ENCODE peak calls at places on chromosome 12, in nine cellular contexts. V is kidney, G is upper lobe of right lung, B is ovary, T is lower lobe of right lung, I is cardiac muscle cell, D is endothelial cell of umbilical vein, N is tibial artery, Q is pancreas. E is an unnamed sample.

GRCh38 chr12:89552376-89552775 is 26.5 kb upstream of the POC1B start:
- DNase-seq in N (no peak), V (no peak), T (no peak), D (peak; percentile 21), Q (no peak), B (no peak), I (no peak), G (no peak), E (no peak)

GRCh38 chr12:47981496-47982260 is 18.3 kb downstream of the TMEM106C start:
- DNase-seq in I (no peak), Q (no peak), N (no peak), G (no peak), T (no peak), V (no peak), B (no peak), D (no peak), E (no peak)

GRCh38 chr12:65826513-65827171 is 2.4 kb downstream of the HMGA2 start:
- DNase-seq in Q (no peak), D (peak; percentile 74), T (no peak), N (no peak), I (peak; percentile 9), V (no peak), B (no peak), G (no peak), E (no peak)

GRCh38 chr12:56634242-56634836 is 4.2 kb upstream of the BAZ2A start:
- DNase-seq in Q (peak; percentile 75), G (peak; percentile 86), D (peak; percentile 23), N (peak; percentile 36), T (peak; percentile 75), B (peak; percentile 51), V (peak; percentile 89), I (peak; percentile 82), E (no peak)

GRCh38 chr12:46455648-46456352 is 83.2 kb upstream of the SLC38A2 start:
- DNase-seq in G (no peak), N (no peak), Q (peak; percentile 40), T (no peak), V (no peak), D (no peak), B (no peak), I (no peak), E (no peak)

GRCh38 chr12:26701604-26702215 is 131.3 kb downstream of the ITPR2 start:
- DNase-seq in G (no peak), I (peak; percentile 64), D (peak; percentile 65), N (no peak), T (no peak), B (no peak), V (no peak), Q (no peak), E (no peak)

GRCh38 chr12:116314477-116314876 is 37.0 kb upstream of the MED13L start:
- DNase-seq in D (no peak), T (no peak), V (no peak), G (no peak), N (no peak), Q (no peak), B (no peak), I (no peak), E (no peak)

GRCh38 chr12:120495723-120496352 is at the start of gene DYNLL1:
- DNase-seq in I (peak; percentile 98), V (peak; percentile 98), G (peak; percentile 97), B (peak; percentile 96), D (peak; percentile 98), T (peak; percentile 96), Q (peak; percentile 94), N (peak; percentile 95), E (peak; percentile 95)

GRCh38 chr12:6647083-6647604 is at the start of gene ACRBP:
- DNase-seq in G (peak; percentile 87), I (peak; percentile 88), Q (peak; percentile 70), T (peak; percentile 89), B (peak; percentile 71), N (peak; percentile 79), V (peak; percentile 89), D (peak; percentile 73), E (no peak)

GRCh38 chr12:43951286-43951685 is 115.4 kb downstream of the TMEM117 start:
- DNase-seq in T (no peak), N (no peak), G (no peak), I (no peak), B (no peak), V (no peak), Q (no peak), D (no peak), E (no peak)

GRCh38 chr12:28457785-28458184 is 267.5 kb downstream of the CCDC91 start:
- DNase-seq in I (no peak), D (no peak), N (no peak), B (no peak), Q (no peak), G (no peak), T (no peak), V (no peak), E (no peak)

GRCh38 chr12:56758728-56759269 is 4.3 kb upstream of the HSD17B6 start:
- DNase-seq in T (no peak), V (no peak), N (no peak), Q (no peak), G (no peak), B (no peak), D (no peak), I (no peak), E (no peak)

GRCh38 chr12:131610891-131611290 is 100.0 kb upstream of the SFSWAP start:
- DNase-seq in I (no peak), B (no peak), T (no peak), N (no peak), V (no peak), G (no peak), Q (no peak), D (no peak), E (no peak)

GRCh38 chr12:126608607-126609175 is 1543.5 kb downstream of the AACS start:
- DNase-seq in T (no peak), D (no peak), N (no peak), Q (no peak), G (no peak), I (no peak), B (no peak), V (no peak), E (no peak)

GRCh38 chr12:54232790-54233189 is 44.0 kb upstream of the SMUG1 start:
- DNase-seq in T (no peak), G (no peak), Q (no peak), V (no peak), N (no peak), B (no peak), I (no peak), D (no peak), E (no peak)

GRCh38 chr12:111322336-111323250 is 46.3 kb downstream of the PHETA1 start:
- DNase-seq in T (no peak), Q (no peak), G (no peak), B (no peak), N (no peak), V (peak; percentile 75), D (no peak), I (no peak), E (no peak)

GRCh38 chr12:30820406-30820946 is 65.7 kb upstream of the CAPRIN2 start:
- DNase-seq in T (no peak), N (no peak), V (no peak), G (no peak), Q (no peak), B (no peak), I (no peak), D (no peak), E (no peak)

GRCh38 chr12:29700761-29701481 is 82.8 kb downstream of the TMTC1 start:
- DNase-seq in T (no peak), B (no peak), V (no peak), D (no peak), I (no peak), Q (no peak), G (no peak), N (no peak), E (no peak)

GRCh38 chr12:2112401-2112800 is 59.6 kb downstream of the CACNA1C start:
- DNase-seq in T (no peak), N (no peak), Q (no peak), I (no peak), B (no peak), V (no peak), G (peak; percentile 21), D (no peak), E (no peak)

GRCh38 chr12:124713041-124713435 is 145.6 kb upstream of the NCOR2 start:
- DNase-seq in Q (no peak), B (no peak), G (peak; percentile 75), N (peak; percentile 79), D (peak; percentile 56), V (peak; percentile 87), I (no peak), T (peak; percentile 71), E (no peak)

GRCh38 chr12:106046301-106046846 is 92.4 kb downstream of the NUAK1 start:
- DNase-seq in N (no peak), D (no peak), T (no peak), G (no peak), B (no peak), I (no peak), Q (no peak), V (no peak), E (no peak)

GRCh38 chr12:69840727-69841126 is 15.7 kb downstream of the MYRFL start:
- DNase-seq in V (no peak), G (no peak), I (no peak), Q (peak; percentile 26), D (peak; percentile 38), T (no peak), N (no peak), B (no peak), E (no peak)

GRCh38 chr12:108846320-108846719 is 11.1 kb downstream of the SSH1 start:
- DNase-seq in N (no peak), Q (no peak), V (no peak), I (no peak), D (no peak), G (no peak), B (no peak), T (no peak), E (no peak)
- H3K27ac ChIP-seq in N (peak overlapping the region; percentile 20), Q (no peak overlapping the region), V (no peak overlapping the region), I (peak overlapping the region; percentile 17), D (no peak overlapping the region), G (no peak overlapping the region), B (no peak overlapping the region), T (no peak overlapping the region), E (no peak overlapping the region)

GRCh38 chr12:34097213-34097612 is 74.9 kb downstream of the ALG10 start:
- DNase-seq in B (no peak), N (no peak), I (no peak), G (no peak), Q (no peak), T (no peak), V (no peak), D (no peak), E (no peak)
- H3K9me3 ChIP-seq in B (no peaks in the 10 kb centered on the region), N (no peaks in the 10 kb centered on the region), I (no peaks in the 10 kb centered on the region), G (no peaks in the 10 kb centered on the region), Q (no peaks in the 10 kb centered on the region), T (no peaks in the 10 kb centered on the region), V (no peaks in the 10 kb centered on the region), D (no peaks in the 10 kb centered on the region), E (no peaks in the 10 kb centered on the region)

DNA sequence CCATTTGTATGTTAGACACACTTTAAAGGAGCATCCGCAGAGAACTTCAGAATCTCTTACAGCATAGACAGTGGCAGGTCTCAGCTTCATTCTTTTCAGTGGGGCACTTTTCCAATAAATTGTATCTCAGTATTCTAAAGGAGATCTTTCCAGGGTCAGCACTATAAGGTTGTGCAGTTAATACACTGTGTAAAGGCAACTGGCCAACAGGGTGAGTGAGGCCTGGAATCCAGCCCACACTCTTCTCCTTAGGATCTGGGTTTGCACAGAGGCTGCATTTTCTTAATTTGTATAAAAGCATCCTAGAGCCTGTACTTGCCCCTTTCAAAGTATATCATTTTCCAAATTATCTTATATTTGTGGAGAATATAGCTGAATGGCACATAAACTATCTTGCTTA is 94.2 kb downstream of the MYF5 start:
- DNase-seq in G (no peak), T (no peak), I (no peak), Q (no peak), N (no peak), D (no peak), B (no peak), V (no peak), E (no peak)
- H3K27ac ChIP-seq in G (no peak overlapping the region), T (no peak overlapping the region), I (no peak overlapping the region), Q (no peak overlapping the region), N (no peak overlapping the region), D (no peak overlapping the region), B (no peak overlapping the region), V (no peak overlapping the region), E (no peak overlapping the region)

GRCh38 chr12:92581579-92581978 is 121.2 kb upstream of the PLEKHG7 start:
- DNase-seq in T (no peak), Q (no peak), N (no peak), B (no peak), I (no peak), D (no peak), G (no peak), V (no peak), E (no peak)
- H3K9me3 ChIP-seq in T (no peaks in the 10 kb centered on the region), Q (no peaks in the 10 kb centered on the region), N (peaks cover 8% of the 10 kb centered on the region), B (no peaks in the 10 kb centered on the region), I (no peaks in the 10 kb centered on the region), D (no peaks in the 10 kb centered on the region), G (no peaks in the 10 kb centered on the region), V (peaks cover 2% of the 10 kb centered on the region), E (no peaks in the 10 kb centered on the region)

E was measured in effector memory CD4-positive, alpha-beta T cell.